ENCODE peak calls at places on chromosomes 1 and 21, in ten cellular contexts. C, R, Q, D, B, H, M, X, K and N are unnamed samples.

GRCh38 chr1:35573198-35573775 is at the start of gene TFAP2E:
- DNase-seq in B (no peak), D (no peak), K (no peak), C (no peak), R (peak; percentile 54), H (no peak), X (no peak), M (no peak), Q (peak; percentile 90), N (peak; percentile 22)

GRCh38 chr1:185170291-185170848 is 13.4 kb downstream of the SWT1 start:
- DNase-seq in M (no peak), C (peak; percentile 71), D (no peak), H (peak; percentile 67), K (no peak), R (peak; percentile 78), X (peak; percentile 23), Q (peak; percentile 34), B (no peak), N (peak; percentile 49)

GRCh38 chr1:56897150-56898004 is 42.8 kb downstream of the C8A start:
- DNase-seq in H (no peak), M (no peak), K (no peak), B (no peak), X (no peak), Q (no peak), D (no peak), C (no peak), R (no peak), N (no peak)

GRCh38 chr1:33820804-33821203 is 43.1 kb upstream of the HMGB4 start:
- DNase-seq in K (no peak), H (no peak), M (no peak), B (no peak), D (no peak), Q (no peak), X (no peak), R (no peak), C (no peak), N (no peak)

GRCh38 chr1:165871311-165872067 is 44.1 kb downstream of the UCK2 start:
- DNase-seq in M (peak; percentile 18), H (peak; percentile 54), C (peak; percentile 65), D (no peak), B (no peak), R (no peak), Q (no peak), X (no peak), K (no peak), N (peak; percentile 40)

GRCh38 chr1:153775432-153776311 is 465 bp downstream of the SLC27A3 start:
- DNase-seq in D (peak; percentile 14), K (no peak), C (peak; percentile 80), X (no peak), R (peak; percentile 76), Q (peak; percentile 81), H (peak; percentile 50), B (peak; percentile 15), M (peak; percentile 47), N (no peak)

GRCh38 chr1:94416901-94417701 is 1.1 kb upstream of the ABCD3 start:
- DNase-seq in B (no peak), D (no peak), M (no peak), R (peak; percentile 53), H (peak; percentile 89), Q (peak; percentile 20), K (peak; percentile 22), C (no peak), X (peak; percentile 65), N (peak; percentile 52)

GRCh38 chr21:42423685-42424084 is 20.0 kb downstream of the UBASH3A start:
- DNase-seq in R (no peak), Q (no peak), M (no peak), K (no peak), B (no peak), X (no peak), C (peak; percentile 53), D (no peak), H (no peak), N (no peak)

GRCh38 chr21:36729301-36729970 is 30.5 kb downstream of the SIM2 start:
- DNase-seq in R (no peak), M (no peak), Q (no peak), B (no peak), X (no peak), D (no peak), C (no peak), H (no peak), K (no peak), N (no peak)

GRCh38 chr1:16013908-16014258 is 4.0 kb downstream of the HSPB7 start:
- DNase-seq in B (no peak), Q (no peak), K (no peak), D (no peak), H (no peak), M (no peak), R (no peak), X (no peak), C (no peak), N (no peak)

GRCh38 chr1:188027613-188028012 is 1198.9 kb downstream of the PLA2G4A start:
- DNase-seq in X (peak; percentile 69), C (no peak), D (no peak), B (no peak), R (no peak), K (peak; percentile 62), H (peak; percentile 97), Q (no peak), M (no peak), N (no peak)

GRCh38 chr1:230276401-230276800 is 149.7 kb downstream of the PGBD5 start:
- DNase-seq in H (no peak), X (no peak), Q (no peak), C (peak; percentile 33), M (no peak), R (no peak), K (no peak), D (no peak), B (no peak), N (no peak)